ENCODE peak calls at places on chromosomes 16 and 17, in four cellular contexts. One of them, this sample, is unnamed.

GRCh38 chr16:24463196-24463945 is 76.0 kb upstream of the RBBP6 start:
- DNase-seq in HFFc6: no peak
- DNase-seq in ascending aorta: no peak
- DNase-seq in kidney: no peak
- DNase-seq in this sample: no peak

GRCh38 chr16:11319529-11320146 is 25.6 kb upstream of the RMI2 start:
- DNase-seq in HFFc6: no peak
- DNase-seq in ascending aorta: no peak
- DNase-seq in kidney: no peak
- DNase-seq in this sample: no peak

GRCh38 chr17:41492771-41493170 is 3.1 kb upstream of the KRT36 start:
- DNase-seq in HFFc6: no peak
- DNase-seq in ascending aorta: no peak
- DNase-seq in kidney: no peak
- DNase-seq in this sample: no peak

GRCh38 chr17:38925263-38925995 is at the start of gene LASP1NB:
- DNase-seq in HFFc6: no peak
- DNase-seq in ascending aorta: peak; percentile 62
- DNase-seq in kidney: no peak
- DNase-seq in this sample: no peak

GRCh38 chr16:85634747-85635544 is 21.8 kb downstream of the GSE1 start:
- DNase-seq in HFFc6: no peak
- DNase-seq in ascending aorta: no peak
- DNase-seq in kidney: no peak
- DNase-seq in this sample: no peak

GRCh38 chr17:12122091-12122490 is 101.4 kb downstream of the MAP2K4 start:
- DNase-seq in HFFc6: no peak
- DNase-seq in ascending aorta: no peak
- DNase-seq in kidney: no peak
- DNase-seq in this sample: no peak

GRCh38 chr17:4136373-4136772 is 6.5 kb downstream of the ZZEF1 start:
- DNase-seq in HFFc6: no peak
- DNase-seq in ascending aorta: no peak
- DNase-seq in kidney: no peak
- DNase-seq in this sample: no peak

GRCh38 chr17:50955667-50956120 is 89.5 kb upstream of the TOB1 start:
- DNase-seq in HFFc6: no peak
- DNase-seq in ascending aorta: peak; percentile 53
- DNase-seq in kidney: no peak
- DNase-seq in this sample: no peak

GRCh38 chr16:52548261-52549010 is 1.5 kb upstream of the TOX3 start:
- DNase-seq in HFFc6: no peak
- DNase-seq in ascending aorta: no peak
- DNase-seq in kidney: no peak
- DNase-seq in this sample: peak; percentile 47

GRCh38 chr16:1141716-1142115 is 11.2 kb upstream of the CACNA1H start:
- DNase-seq in HFFc6: no peak
- DNase-seq in ascending aorta: no peak
- DNase-seq in kidney: no peak
- DNase-seq in this sample: no peak

GRCh38 chr16:68375801-68376536 is 65.2 kb downstream of the PRMT7 start:
- DNase-seq in HFFc6: no peak
- DNase-seq in ascending aorta: no peak
- DNase-seq in kidney: peak; percentile 63
- DNase-seq in this sample: no peak

GRCh38 chr16:68374961-68375660 is 64.3 kb downstream of the PRMT7 start:
- DNase-seq in HFFc6: no peak
- DNase-seq in ascending aorta: no peak
- DNase-seq in kidney: peak; percentile 54
- DNase-seq in this sample: no peak

GRCh38 chr16:68373528-68374250 is 62.9 kb downstream of the PRMT7 start:
- DNase-seq in HFFc6: no peak
- DNase-seq in ascending aorta: no peak
- DNase-seq in kidney: peak; percentile 53
- DNase-seq in this sample: no peak

GRCh38 chr16:68372806-68373205 is 62.0 kb downstream of the PRMT7 start:
- DNase-seq in HFFc6: no peak
- DNase-seq in ascending aorta: no peak
- DNase-seq in kidney: peak; percentile 26
- DNase-seq in this sample: no peak

DNA sequence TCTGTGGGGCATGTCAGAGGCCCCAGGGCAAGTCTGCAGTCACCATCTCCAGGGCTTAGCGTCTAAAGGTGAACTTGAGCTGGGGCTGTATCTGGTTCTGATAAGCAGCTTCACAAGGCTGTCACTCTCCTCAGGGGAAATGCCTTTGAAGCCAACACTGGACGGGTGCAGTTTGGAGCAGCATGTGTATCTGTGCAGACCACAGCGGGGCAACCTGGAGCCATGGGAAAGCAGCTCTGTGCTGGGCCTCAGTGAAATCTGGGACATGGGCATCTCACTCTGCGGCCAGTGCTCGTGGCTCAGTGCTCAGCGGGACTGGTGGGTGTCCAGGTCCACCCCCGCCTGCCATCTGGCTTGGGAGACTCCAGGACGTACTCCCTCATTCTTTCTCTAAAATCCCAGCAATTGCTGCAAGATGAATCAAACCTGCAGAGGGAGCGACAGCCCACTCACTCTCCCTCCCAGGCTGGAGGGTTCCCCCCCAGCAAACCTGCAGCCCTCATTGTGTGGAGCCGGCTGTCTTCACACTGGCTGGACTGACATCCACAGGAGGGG is 63.5 kb downstream of the PRMT7 start:
- DNase-seq in HFFc6: no peak
- DNase-seq in ascending aorta: no peak
- DNase-seq in kidney: peak; percentile 57
- DNase-seq in this sample: no peak
- TF ChIP-seq CTCF in HFFc6: no peak
- TF ChIP-seq CTCF in ascending aorta: no peak
- TF ChIP-seq CTCF in kidney: no peak
- TF ChIP-seq CTCF in this sample: no peak

GRCh38 chr17:9468532-9468931 is 107.1 kb downstream of the STX8 start:
- DNase-seq in HFFc6: no peak
- DNase-seq in ascending aorta: no peak
- DNase-seq in kidney: no peak
- DNase-seq in this sample: no peak

GRCh38 chr17:9468937-9469336 is 106.7 kb downstream of the STX8 start:
- DNase-seq in HFFc6: no peak
- DNase-seq in ascending aorta: no peak
- DNase-seq in kidney: no peak
- DNase-seq in this sample: no peak

GRCh38 chr17:9467518-9467917 is 108.1 kb downstream of the STX8 start:
- DNase-seq in HFFc6: no peak
- DNase-seq in ascending aorta: no peak
- DNase-seq in kidney: no peak
- DNase-seq in this sample: no peak

GRCh38 chr17:9470171-9470570 is 105.4 kb downstream of the STX8 start:
- DNase-seq in HFFc6: no peak
- DNase-seq in ascending aorta: no peak
- DNase-seq in kidney: no peak
- DNase-seq in this sample: peak; percentile 17

GRCh38 chr17:9465216-9465921 is 110.3 kb downstream of the STX8 start:
- DNase-seq in HFFc6: no peak
- DNase-seq in ascending aorta: peak; percentile 73
- DNase-seq in kidney: no peak
- DNase-seq in this sample: no peak
- TF ChIP-seq CTCF in HFFc6: no peak
- TF ChIP-seq CTCF in ascending aorta: peak; percentile 35
- TF ChIP-seq CTCF in kidney: no peak
- TF ChIP-seq CTCF in this sample: no peak

DNA sequence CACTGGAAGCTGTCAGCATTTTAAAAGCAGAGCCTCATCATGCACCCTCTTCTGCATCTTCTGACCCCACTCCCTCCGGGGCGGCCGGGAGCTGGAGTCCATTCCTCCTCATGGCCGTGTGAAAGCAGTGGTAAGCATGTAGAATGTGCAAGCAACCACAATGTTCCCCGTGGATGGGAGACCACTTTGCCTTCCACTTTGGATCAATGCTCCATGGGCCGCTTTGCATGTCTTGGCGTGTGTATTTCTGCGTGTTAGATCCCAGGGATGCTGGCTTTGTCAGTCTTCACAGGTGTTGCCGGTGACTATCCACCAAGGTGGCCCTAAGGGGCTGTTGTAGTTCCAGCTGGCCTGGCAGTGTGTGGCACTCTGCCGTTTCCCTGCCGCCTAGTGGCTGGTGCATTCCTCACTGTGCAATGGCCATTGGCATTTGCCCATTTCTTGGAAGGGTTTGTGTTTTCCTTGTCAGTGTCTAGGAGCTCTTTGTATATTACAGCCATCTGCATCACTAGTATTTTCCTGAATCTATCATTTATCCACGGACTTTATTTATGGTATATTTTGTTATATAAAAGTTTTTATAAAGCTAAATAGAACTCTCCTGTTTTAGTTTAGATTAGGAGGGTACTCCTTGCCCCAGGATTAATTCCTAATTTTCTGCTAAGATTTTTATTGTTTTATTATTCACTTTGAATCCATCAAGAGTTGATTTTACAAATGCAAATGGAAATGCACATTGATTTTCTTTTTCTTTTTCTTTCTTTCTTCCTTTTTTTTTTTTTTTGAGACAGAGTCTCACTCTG is 5.8 kb upstream of the ALDH3A1 start:
- DNase-seq in HFFc6: no peak
- DNase-seq in ascending aorta: peak; percentile 74
- DNase-seq in kidney: no peak
- DNase-seq in this sample: no peak
- TF ChIP-seq CTCF in HFFc6: peak; percentile 48
- TF ChIP-seq CTCF in ascending aorta: peak; percentile 68
- TF ChIP-seq CTCF in kidney: peak; percentile 53
- TF ChIP-seq CTCF in this sample: no peak

DNA sequence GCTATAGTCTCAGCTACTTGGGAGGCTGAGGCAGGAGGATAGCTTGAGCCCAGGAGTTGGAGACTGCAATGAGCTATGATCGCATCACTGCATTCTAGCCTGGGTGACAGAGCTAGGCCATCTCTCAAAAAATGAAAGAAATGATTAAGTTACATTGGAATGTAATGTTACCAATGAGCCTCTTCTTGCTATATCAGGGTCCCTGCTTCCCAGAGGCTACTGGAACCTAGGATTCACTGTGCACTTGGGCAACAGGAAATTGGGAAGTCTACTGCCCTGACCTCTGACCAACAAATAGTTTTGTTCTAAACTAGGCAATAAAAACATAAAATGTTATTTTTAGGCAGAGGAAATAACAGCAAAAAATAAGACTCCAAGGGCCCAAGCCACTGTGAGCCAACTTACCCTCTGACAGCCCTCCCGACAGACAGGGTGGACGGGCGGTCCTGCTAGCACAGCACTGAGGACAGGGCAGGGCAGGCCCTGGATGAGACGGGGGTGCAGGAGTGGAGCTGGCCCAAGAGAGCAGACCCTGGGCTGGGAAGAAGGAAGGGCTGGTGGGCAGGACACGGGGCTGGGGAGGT is 27.5 kb downstream of the NSMCE1 start:
- DNase-seq in HFFc6: peak; percentile 81
- DNase-seq in ascending aorta: peak; percentile 65
- DNase-seq in kidney: peak; percentile 87
- DNase-seq in this sample: no peak
- TF ChIP-seq CTCF in HFFc6: no peak
- TF ChIP-seq CTCF in ascending aorta: no peak
- TF ChIP-seq CTCF in kidney: no peak
- TF ChIP-seq CTCF in this sample: no peak

GRCh38 chr17:49190932-49191331 is 19.4 kb downstream of the GNGT2 start:
- DNase-seq in HFFc6: no peak
- DNase-seq in ascending aorta: no peak
- DNase-seq in kidney: no peak
- DNase-seq in this sample: no peak

GRCh38 chr17:49191407-49191916 is 18.9 kb downstream of the GNGT2 start:
- DNase-seq in HFFc6: no peak
- DNase-seq in ascending aorta: no peak
- DNase-seq in kidney: no peak
- DNase-seq in this sample: peak; percentile 39

GRCh38 chr17:49194297-49194607 is 16.1 kb downstream of the GNGT2 start:
- DNase-seq in HFFc6: no peak
- DNase-seq in ascending aorta: no peak
- DNase-seq in kidney: no peak
- DNase-seq in this sample: no peak

GRCh38 chr17:49193513-49194296 is 16.7 kb downstream of the GNGT2 start:
- DNase-seq in HFFc6: peak; percentile 49
- DNase-seq in ascending aorta: peak; percentile 82
- DNase-seq in kidney: peak; percentile 81
- DNase-seq in this sample: peak; percentile 54

DNA sequence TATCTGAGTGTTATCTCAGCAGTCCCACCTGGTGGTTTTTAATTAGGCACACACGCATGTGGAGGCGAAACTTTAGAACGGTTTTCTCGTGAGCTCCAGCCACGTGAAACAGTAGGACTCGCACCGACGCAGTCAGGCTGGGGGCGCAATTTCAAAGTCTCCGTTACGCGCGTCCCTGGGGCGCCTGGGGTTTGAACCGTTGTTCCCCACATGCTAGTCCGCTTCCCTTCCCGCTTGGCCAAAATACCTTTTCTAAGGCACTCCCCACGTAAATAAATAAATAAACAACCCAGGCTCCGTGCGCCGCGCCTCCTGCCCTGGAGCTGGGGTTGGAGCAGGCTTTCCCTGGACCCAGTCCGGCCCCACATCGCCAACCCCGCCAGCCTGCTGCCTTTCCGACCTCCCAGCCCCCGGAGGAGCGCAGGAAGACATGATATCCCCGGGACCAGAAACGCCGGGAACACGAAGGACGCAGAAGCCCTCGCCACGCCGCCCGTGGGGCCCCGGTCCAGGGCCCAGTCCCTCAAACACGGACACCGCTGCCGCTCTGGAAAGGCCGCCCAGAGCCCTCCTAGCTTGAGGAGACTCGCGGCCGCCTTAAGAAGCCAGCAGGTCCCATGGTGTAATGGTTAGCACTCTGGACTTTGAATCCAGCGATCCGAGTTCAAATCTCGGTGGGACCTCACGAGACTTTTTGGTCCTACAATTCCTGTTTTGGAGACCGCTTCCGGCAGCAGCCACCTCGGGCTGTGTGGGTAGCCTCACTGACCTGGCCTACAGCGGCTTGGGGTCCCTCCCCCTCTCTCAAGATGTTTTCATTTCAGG is 18.2 kb downstream of the GNGT2 start:
- DNase-seq in HFFc6: peak; percentile 89
- DNase-seq in ascending aorta: peak; percentile 98
- DNase-seq in kidney: peak; percentile 97
- DNase-seq in this sample: peak; percentile 53
- TF ChIP-seq CTCF in HFFc6: peak; percentile 71
- TF ChIP-seq CTCF in ascending aorta: peak; percentile 36
- TF ChIP-seq CTCF in kidney: peak; percentile 6
- TF ChIP-seq CTCF in this sample: peak; percentile 20

GRCh38 chr17:80929449-80929848 is 62.2 kb upstream of the CHMP6 start:
- DNase-seq in HFFc6: no peak
- DNase-seq in ascending aorta: no peak
- DNase-seq in kidney: peak; percentile 16
- DNase-seq in this sample: no peak

GRCh38 chr17:80930335-80931040 is 61.2 kb upstream of the CHMP6 start:
- DNase-seq in HFFc6: no peak
- DNase-seq in ascending aorta: no peak
- DNase-seq in kidney: peak; percentile 18
- DNase-seq in this sample: no peak

GRCh38 chr17:80925668-80926067 is 66.0 kb upstream of the CHMP6 start:
- DNase-seq in HFFc6: no peak
- DNase-seq in ascending aorta: no peak
- DNase-seq in kidney: peak; percentile 51
- DNase-seq in this sample: no peak

GRCh38 chr17:80926601-80927250 is 64.9 kb upstream of the CHMP6 start:
- DNase-seq in HFFc6: no peak
- DNase-seq in ascending aorta: no peak
- DNase-seq in kidney: peak; percentile 60
- DNase-seq in this sample: no peak

GRCh38 chr17:80927791-80928216 is 63.8 kb upstream of the CHMP6 start:
- DNase-seq in HFFc6: no peak
- DNase-seq in ascending aorta: no peak
- DNase-seq in kidney: peak; percentile 41
- DNase-seq in this sample: no peak
- TF ChIP-seq CTCF in HFFc6: no peak
- TF ChIP-seq CTCF in ascending aorta: no peak
- TF ChIP-seq CTCF in kidney: no peak
- TF ChIP-seq CTCF in this sample: no peak